ENCODE peak calls at places on chromosomes 16 and 17, in four cellular contexts. One of them, this sample, is unnamed. For H3K36me3 and H3K4me1, the result is how much of the 10 kb centered on the place peaks cover.

GRCh38 chr16:85514601-85515318 is 98.4 kb upstream of the GSE1 start:
- DNase-seq in IMR-90: peak
- DNase-seq in breast epithelium: peak
- DNase-seq in naive thymus-derived CD4-positive, alpha-beta T cell: no peak
- DNase-seq in this sample: peak

GRCh38 chr17:47239663-47240374 is 13.8 kb upstream of the ITGB3 start:
- DNase-seq in IMR-90: peak
- DNase-seq in breast epithelium: peak
- DNase-seq in naive thymus-derived CD4-positive, alpha-beta T cell: no peak
- DNase-seq in this sample: peak

GRCh38 chr16:75256059-75256870 is 4.8 kb upstream of the BCAR1 start:
- DNase-seq in IMR-90: no peak
- DNase-seq in breast epithelium: no peak
- DNase-seq in naive thymus-derived CD4-positive, alpha-beta T cell: no peak
- DNase-seq in this sample: no peak

GRCh38 chr16:55035037-55035436 is 104.4 kb downstream of the IRX5 start:
- DNase-seq in naive thymus-derived CD4-positive, alpha-beta T cell: no peak
- DNase-seq in breast epithelium: no peak
- DNase-seq in IMR-90: no peak
- DNase-seq in this sample: peak

GRCh38 chr17:5078106-5079028 is at the start of gene ZFP3:
- DNase-seq in IMR-90: peak
- DNase-seq in naive thymus-derived CD4-positive, alpha-beta T cell: peak
- DNase-seq in breast epithelium: peak
- DNase-seq in this sample: peak

GRCh38 chr16:57528499-57529323 is 7.7 kb downstream of the CCDC102A start:
- DNase-seq in IMR-90: no peak
- DNase-seq in naive thymus-derived CD4-positive, alpha-beta T cell: no peak
- DNase-seq in breast epithelium: no peak
- DNase-seq in this sample: no peak

GRCh38 chr17:13650096-13650675 is 48.5 kb upstream of the HS3ST3A1 start:
- DNase-seq in naive thymus-derived CD4-positive, alpha-beta T cell: no peak
- DNase-seq in breast epithelium: no peak
- DNase-seq in IMR-90: peak
- DNase-seq in this sample: peak

GRCh38 chr17:1649116-1649843 is 386 bp downstream of the RILP start:
- DNase-seq in breast epithelium: peak
- DNase-seq in IMR-90: peak
- DNase-seq in naive thymus-derived CD4-positive, alpha-beta T cell: peak
- DNase-seq in this sample: peak

GRCh38 chr17:65228287-65228686 is 91.1 kb downstream of the RGS9 start:
- DNase-seq in naive thymus-derived CD4-positive, alpha-beta T cell: no peak
- DNase-seq in IMR-90: no peak
- DNase-seq in breast epithelium: no peak
- DNase-seq in this sample: no peak

GRCh38 chr17:81656118-81656743 is at the start of gene PDE6G:
- DNase-seq in naive thymus-derived CD4-positive, alpha-beta T cell: no peak
- DNase-seq in IMR-90: no peak
- DNase-seq in breast epithelium: no peak
- DNase-seq in this sample: no peak

GRCh38 chr17:77423589-77424451 is 283.1 kb downstream of the SEC14L1 start:
- DNase-seq in IMR-90: peak
- DNase-seq in breast epithelium: peak
- DNase-seq in naive thymus-derived CD4-positive, alpha-beta T cell: no peak
- DNase-seq in this sample: peak

GRCh38 chr17:39144414-39144813 is 7.0 kb downstream of the PLXDC1 start:
- DNase-seq in IMR-90: peak
- DNase-seq in breast epithelium: peak
- DNase-seq in naive thymus-derived CD4-positive, alpha-beta T cell: no peak
- DNase-seq in this sample: peak

GRCh38 chr17:4872786-4873185 is 26.6 kb upstream of the C17orf107 start:
- DNase-seq in breast epithelium: no peak
- DNase-seq in IMR-90: no peak
- DNase-seq in naive thymus-derived CD4-positive, alpha-beta T cell: no peak
- DNase-seq in this sample: no peak

GRCh38 chr17:164536-165235 is 16.8 kb downstream of the DOC2B start:
- DNase-seq in IMR-90: peak
- DNase-seq in breast epithelium: no peak
- DNase-seq in naive thymus-derived CD4-positive, alpha-beta T cell: no peak
- DNase-seq in this sample: peak

GRCh38 chr16:48317614-48318013 is 67.6 kb downstream of the SIAH1 start:
- DNase-seq in breast epithelium: no peak
- DNase-seq in IMR-90: peak
- DNase-seq in naive thymus-derived CD4-positive, alpha-beta T cell: no peak
- DNase-seq in this sample: peak

DNA sequence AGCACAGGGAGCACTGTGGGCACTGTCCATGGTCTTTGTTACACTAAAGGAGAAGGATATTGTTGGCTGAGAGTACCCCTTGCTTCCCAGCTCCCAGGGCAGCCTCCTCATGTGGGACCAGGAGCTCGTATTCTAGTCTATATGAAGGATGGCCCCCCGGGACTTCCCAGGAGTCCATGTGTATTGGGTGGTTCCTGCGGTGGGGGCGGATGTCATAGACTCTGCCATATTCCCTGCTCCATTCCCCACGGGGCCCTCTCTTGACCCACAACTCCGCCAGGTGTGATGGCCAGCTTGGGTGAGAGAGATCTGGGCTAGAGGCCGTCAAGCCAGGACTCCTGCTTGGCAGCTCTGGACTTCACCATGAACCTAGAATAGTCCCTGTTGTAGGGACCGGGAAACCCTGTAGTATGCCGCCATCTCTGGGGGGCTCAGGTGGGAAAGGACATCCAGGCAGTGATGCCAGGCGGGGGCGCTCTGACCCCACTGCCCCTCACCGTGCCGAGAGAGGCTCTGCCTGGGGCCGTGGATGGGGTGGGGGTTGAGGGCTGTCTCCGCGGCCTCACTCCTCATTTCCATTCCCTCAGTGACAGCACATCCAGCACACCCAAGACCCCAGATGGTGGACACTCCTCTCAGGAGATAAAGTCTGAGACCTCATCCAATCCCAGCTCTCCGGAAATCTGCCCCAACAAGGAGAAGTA is 37.8 kb downstream of the OR1D5 start:
- DNase-seq in IMR-90: no peak
- DNase-seq in naive thymus-derived CD4-positive, alpha-beta T cell: no peak
- DNase-seq in breast epithelium: peak
- DNase-seq in this sample: no peak
- H3K36me3 ChIP-seq in IMR-90: under half
- H3K36me3 ChIP-seq in naive thymus-derived CD4-positive, alpha-beta T cell: under half
- H3K36me3 ChIP-seq in breast epithelium: under half
- H3K36me3 ChIP-seq in this sample: under half

GRCh38 chr17:41971721-41972523 is 5.3 kb downstream of the CNP start:
- DNase-seq in breast epithelium: no peak
- DNase-seq in IMR-90: no peak
- DNase-seq in naive thymus-derived CD4-positive, alpha-beta T cell: no peak
- DNase-seq in this sample: no peak
- H3K4me1 ChIP-seq in breast epithelium: under half
- H3K4me1 ChIP-seq in IMR-90: under half
- H3K4me1 ChIP-seq in naive thymus-derived CD4-positive, alpha-beta T cell: under half
- H3K4me1 ChIP-seq in this sample: under half

DNA sequence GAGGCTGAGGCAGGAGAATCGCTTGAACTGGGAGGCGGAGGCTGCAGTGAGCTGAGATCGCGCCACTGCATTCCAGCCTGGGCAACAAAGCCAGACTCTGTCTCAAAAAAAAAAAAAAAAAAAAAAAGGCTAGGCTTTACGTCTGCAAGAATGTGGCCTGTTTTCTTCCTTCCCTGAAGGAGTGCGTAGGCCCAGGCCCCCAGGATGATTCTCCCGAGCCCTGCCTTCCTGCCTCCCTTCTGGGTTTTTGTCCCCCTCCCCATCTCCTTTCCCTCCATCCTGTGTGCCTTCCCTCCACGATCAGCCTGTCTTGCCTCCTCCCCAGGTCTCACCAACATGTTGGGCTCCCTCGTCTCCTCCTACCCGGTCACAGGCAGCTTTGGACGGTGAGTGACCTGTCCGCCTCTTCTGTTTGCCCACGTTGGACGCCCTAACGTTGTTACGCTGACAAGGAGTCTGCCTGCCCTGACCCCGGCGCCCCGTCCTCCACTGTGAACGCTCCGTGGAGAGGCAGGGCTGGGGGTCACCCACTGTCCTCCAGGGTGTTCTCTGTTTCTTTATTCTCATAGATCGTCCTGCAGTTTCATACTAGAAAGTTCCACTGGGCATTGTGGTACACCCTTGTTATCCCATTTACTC is 15.7 kb upstream of the RNF213 start:
- DNase-seq in breast epithelium: no peak
- DNase-seq in naive thymus-derived CD4-positive, alpha-beta T cell: no peak
- DNase-seq in IMR-90: no peak
- DNase-seq in this sample: no peak
- H3K36me3 ChIP-seq in breast epithelium: under half
- H3K36me3 ChIP-seq in naive thymus-derived CD4-positive, alpha-beta T cell: under half
- H3K36me3 ChIP-seq in IMR-90: half or more
- H3K36me3 ChIP-seq in this sample: under half

GRCh38 chr17:43820759-43821158 is 12.2 kb downstream of the MPP3 start:
- DNase-seq in breast epithelium: no peak
- DNase-seq in naive thymus-derived CD4-positive, alpha-beta T cell: no peak
- DNase-seq in IMR-90: no peak
- DNase-seq in this sample: no peak
- H3K4me1 ChIP-seq in breast epithelium: under half
- H3K4me1 ChIP-seq in naive thymus-derived CD4-positive, alpha-beta T cell: under half
- H3K4me1 ChIP-seq in IMR-90: under half
- H3K4me1 ChIP-seq in this sample: under half

DNA sequence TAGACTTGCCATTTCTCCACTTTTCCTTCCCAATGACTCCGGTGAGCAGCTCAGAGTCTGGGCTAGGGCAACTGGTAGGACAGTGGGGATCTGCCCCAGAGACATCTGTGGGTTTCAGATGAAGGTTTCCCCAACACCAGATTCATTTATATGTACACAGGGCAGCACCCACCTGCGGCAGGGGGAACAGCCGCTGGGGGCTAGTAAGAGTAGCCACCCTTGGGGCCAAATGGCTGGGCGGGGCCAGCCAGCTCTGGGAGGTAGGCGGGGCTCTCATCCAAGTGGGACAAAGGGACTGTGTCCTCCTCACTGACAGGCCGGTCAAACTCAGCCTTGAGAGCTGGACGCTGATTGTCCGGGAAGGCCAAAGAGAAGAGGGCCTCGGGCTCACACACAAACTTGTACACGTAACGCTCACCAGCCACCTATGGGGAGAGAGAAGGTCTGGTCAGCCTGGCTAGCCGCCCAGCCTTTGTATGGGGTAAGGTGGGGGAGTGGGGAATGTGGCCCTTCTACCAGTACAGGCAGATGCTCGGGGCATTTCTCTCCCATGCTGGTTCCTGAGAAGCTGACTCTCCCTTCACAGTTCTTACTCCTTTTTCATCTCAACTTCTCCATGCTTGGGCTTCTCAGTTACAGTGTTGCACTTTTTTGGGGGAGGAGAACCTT is 17.7 kb downstream of the ETV4 start:
- DNase-seq in IMR-90: no peak
- DNase-seq in breast epithelium: no peak
- DNase-seq in naive thymus-derived CD4-positive, alpha-beta T cell: no peak
- DNase-seq in this sample: no peak
- H3K36me3 ChIP-seq in IMR-90: under half
- H3K36me3 ChIP-seq in breast epithelium: under half
- H3K36me3 ChIP-seq in naive thymus-derived CD4-positive, alpha-beta T cell: under half
- H3K36me3 ChIP-seq in this sample: under half

GRCh38 chr17:45222273-45222993 is 748 bp downstream of the FMNL1 start:
- DNase-seq in IMR-90: no peak
- DNase-seq in naive thymus-derived CD4-positive, alpha-beta T cell: peak
- DNase-seq in breast epithelium: no peak
- DNase-seq in this sample: no peak
- H3K4me1 ChIP-seq in IMR-90: under half
- H3K4me1 ChIP-seq in naive thymus-derived CD4-positive, alpha-beta T cell: under half
- H3K4me1 ChIP-seq in breast epithelium: under half
- H3K4me1 ChIP-seq in this sample: under half